ENCODE peak calls at places on chromosomes 11 and 22, in five cellular contexts. One of them, this sample, is unnamed.
A peak's percentile ranks its signal among the peaks of the same experiment; 100 is the strongest.

GRCh38 chr11:48063424-48063978 is 83.1 kb downstream of the PTPRJ start:
- DNase-seq in small intestine: no peak
- DNase-seq in epithelial cell of esophagus: no peak
- DNase-seq in sigmoid colon: peak; percentile 75
- DNase-seq in neural crest cell: no peak
- DNase-seq in this sample: no peak

GRCh38 chr22:23970201-23970641 is 3.5 kb downstream of the DDTL start:
- DNase-seq in small intestine: no peak
- DNase-seq in epithelial cell of esophagus: no peak
- DNase-seq in sigmoid colon: no peak
- DNase-seq in neural crest cell: no peak
- DNase-seq in this sample: no peak

GRCh38 chr22:42336527-42337227 is 66.2 kb upstream of the TCF20 start:
- DNase-seq in small intestine: no peak
- DNase-seq in epithelial cell of esophagus: peak; percentile 65
- DNase-seq in sigmoid colon: no peak
- DNase-seq in neural crest cell: no peak
- DNase-seq in this sample: no peak

GRCh38 chr11:86660011-86660595 is 12.3 kb downstream of the ME3 start:
- DNase-seq in small intestine: no peak
- DNase-seq in epithelial cell of esophagus: peak; percentile 60
- DNase-seq in sigmoid colon: no peak
- DNase-seq in neural crest cell: no peak
- DNase-seq in this sample: no peak

GRCh38 chr22:17265649-17266248 is 46.5 kb upstream of the ADA2 start:
- DNase-seq in small intestine: peak; percentile 61
- DNase-seq in epithelial cell of esophagus: no peak
- DNase-seq in sigmoid colon: no peak
- DNase-seq in neural crest cell: no peak
- DNase-seq in this sample: no peak

GRCh38 chr22:42814215-42814614 is 42.9 kb downstream of the ARFGAP3 start:
- DNase-seq in small intestine: peak; percentile 53
- DNase-seq in epithelial cell of esophagus: no peak
- DNase-seq in sigmoid colon: no peak
- DNase-seq in neural crest cell: no peak
- DNase-seq in this sample: peak; percentile 67

GRCh38 chr11:30125461-30125860 is 105.4 kb upstream of the FSHB start:
- DNase-seq in small intestine: no peak
- DNase-seq in epithelial cell of esophagus: peak; percentile 8
- DNase-seq in sigmoid colon: no peak
- DNase-seq in neural crest cell: no peak
- DNase-seq in this sample: no peak

GRCh38 chr11:125626381-125626950 is 1.5 kb downstream of the CHEK1 start:
- DNase-seq in small intestine: peak; percentile 59
- DNase-seq in epithelial cell of esophagus: no peak
- DNase-seq in sigmoid colon: no peak
- DNase-seq in neural crest cell: no peak
- DNase-seq in this sample: peak; percentile 69

GRCh38 chr22:23233746-23234408 is 53.6 kb downstream of the BCR start:
- DNase-seq in small intestine: no peak
- DNase-seq in epithelial cell of esophagus: no peak
- DNase-seq in sigmoid colon: no peak
- DNase-seq in neural crest cell: no peak
- DNase-seq in this sample: no peak

GRCh38 chr11:4418403-4418802 is 24.9 kb upstream of the TRIM21 start:
- DNase-seq in small intestine: no peak
- DNase-seq in epithelial cell of esophagus: no peak
- DNase-seq in sigmoid colon: no peak
- DNase-seq in neural crest cell: no peak
- DNase-seq in this sample: no peak

GRCh38 chr11:12508151-12508740 is 130.9 kb downstream of the PARVA start:
- DNase-seq in small intestine: no peak
- DNase-seq in epithelial cell of esophagus: no peak
- DNase-seq in sigmoid colon: no peak
- DNase-seq in neural crest cell: no peak
- DNase-seq in this sample: no peak

This sample was measured in RPMI8226.